ENCODE peak calls at places on chromosomes 1 and 21, in six cellular contexts. One of them, this sample, is unnamed.
A peak's percentile ranks its signal among the peaks of the same experiment; 100 is the strongest.

GRCh38 chr1:116777831-116778830 is 23.9 kb downstream of the CD2 start:
- DNase-seq in GM23338: peak; percentile 9
- DNase-seq in stimulated activated CD8-positive, alpha-beta memory T cell treated with anti-CD3 and anti-CD28 coated beads, Interleukin-4, amount 100 ng/mL, for 1 hour: no peak
- DNase-seq in NCI-H1930: peak; percentile 18
- DNase-seq in activated T-helper 2 cell treated with anti-CD3 and anti-CD28 coated beads, Interferon-gamma antibody, Interleukin-2, Interleukin-4, amounts not matched to agents 10 μg/mL and 5 μg/mL and 100 μg/mL, durations not matched to agents 14 hours and 24 hours and 36 hours: no peak
- DNase-seq in NCI-H460: peak; percentile 5
- DNase-seq in this sample: no peak

GRCh38 chr1:23478896-23479790 is 4.8 kb downstream of the ASAP3 start:
- DNase-seq in GM23338: no peak
- DNase-seq in stimulated activated CD8-positive, alpha-beta memory T cell treated with anti-CD3 and anti-CD28 coated beads, Interleukin-4, amount 100 ng/mL, for 1 hour: no peak
- DNase-seq in NCI-H1930: no peak
- DNase-seq in activated T-helper 2 cell treated with anti-CD3 and anti-CD28 coated beads, Interferon-gamma antibody, Interleukin-2, Interleukin-4, amounts not matched to agents 10 μg/mL and 5 μg/mL and 100 μg/mL, durations not matched to agents 14 hours and 24 hours and 36 hours: no peak
- DNase-seq in NCI-H460: peak; percentile 64
- DNase-seq in this sample: no peak

GRCh38 chr1:111279144-111279543 is 11.5 kb upstream of the CHIA start:
- DNase-seq in GM23338: no peak
- DNase-seq in stimulated activated CD8-positive, alpha-beta memory T cell treated with anti-CD3 and anti-CD28 coated beads, Interleukin-4, amount 100 ng/mL, for 1 hour: no peak
- DNase-seq in NCI-H1930: no peak
- DNase-seq in activated T-helper 2 cell treated with anti-CD3 and anti-CD28 coated beads, Interferon-gamma antibody, Interleukin-2, Interleukin-4, amounts not matched to agents 10 μg/mL and 5 μg/mL and 100 μg/mL, durations not matched to agents 14 hours and 24 hours and 36 hours: no peak
- DNase-seq in NCI-H460: no peak
- DNase-seq in this sample: no peak

GRCh38 chr1:164914208-164914607 is 355.2 kb downstream of the PBX1 start:
- DNase-seq in GM23338: no peak
- DNase-seq in stimulated activated CD8-positive, alpha-beta memory T cell treated with anti-CD3 and anti-CD28 coated beads, Interleukin-4, amount 100 ng/mL, for 1 hour: no peak
- DNase-seq in NCI-H1930: no peak
- DNase-seq in activated T-helper 2 cell treated with anti-CD3 and anti-CD28 coated beads, Interferon-gamma antibody, Interleukin-2, Interleukin-4, amounts not matched to agents 10 μg/mL and 5 μg/mL and 100 μg/mL, durations not matched to agents 14 hours and 24 hours and 36 hours: no peak
- DNase-seq in NCI-H460: peak; percentile 62
- DNase-seq in this sample: no peak

GRCh38 chr1:202154766-202155477 is 5.5 kb downstream of the PTPN7 start:
- DNase-seq in GM23338: peak; percentile 93
- DNase-seq in stimulated activated CD8-positive, alpha-beta memory T cell treated with anti-CD3 and anti-CD28 coated beads, Interleukin-4, amount 100 ng/mL, for 1 hour: no peak
- DNase-seq in NCI-H1930: no peak
- DNase-seq in activated T-helper 2 cell treated with anti-CD3 and anti-CD28 coated beads, Interferon-gamma antibody, Interleukin-2, Interleukin-4, amounts not matched to agents 10 μg/mL and 5 μg/mL and 100 μg/mL, durations not matched to agents 14 hours and 24 hours and 36 hours: no peak
- DNase-seq in NCI-H460: peak; percentile 71
- DNase-seq in this sample: no peak

GRCh38 chr21:45013271-45013841 is 61.0 kb upstream of the ADARB1 start:
- DNase-seq in GM23338: no peak
- DNase-seq in stimulated activated CD8-positive, alpha-beta memory T cell treated with anti-CD3 and anti-CD28 coated beads, Interleukin-4, amount 100 ng/mL, for 1 hour: no peak
- DNase-seq in NCI-H1930: no peak
- DNase-seq in activated T-helper 2 cell treated with anti-CD3 and anti-CD28 coated beads, Interferon-gamma antibody, Interleukin-2, Interleukin-4, amounts not matched to agents 10 μg/mL and 5 μg/mL and 100 μg/mL, durations not matched to agents 14 hours and 24 hours and 36 hours: no peak
- DNase-seq in NCI-H460: no peak
- DNase-seq in this sample: no peak

GRCh38 chr1:181089777-181090505 is 1.4 kb downstream of the IER5 start:
- DNase-seq in GM23338: peak; percentile 71
- DNase-seq in stimulated activated CD8-positive, alpha-beta memory T cell treated with anti-CD3 and anti-CD28 coated beads, Interleukin-4, amount 100 ng/mL, for 1 hour: peak; percentile 63
- DNase-seq in NCI-H1930: no peak
- DNase-seq in activated T-helper 2 cell treated with anti-CD3 and anti-CD28 coated beads, Interferon-gamma antibody, Interleukin-2, Interleukin-4, amounts not matched to agents 10 μg/mL and 5 μg/mL and 100 μg/mL, durations not matched to agents 14 hours and 24 hours and 36 hours: peak; percentile 68
- DNase-seq in NCI-H460: peak; percentile 57
- DNase-seq in this sample: no peak

GRCh38 chr1:166952002-166952746 is 23.2 kb downstream of the ILDR2 start:
- DNase-seq in GM23338: peak; percentile 69
- DNase-seq in stimulated activated CD8-positive, alpha-beta memory T cell treated with anti-CD3 and anti-CD28 coated beads, Interleukin-4, amount 100 ng/mL, for 1 hour: no peak
- DNase-seq in NCI-H1930: no peak
- DNase-seq in activated T-helper 2 cell treated with anti-CD3 and anti-CD28 coated beads, Interferon-gamma antibody, Interleukin-2, Interleukin-4, amounts not matched to agents 10 μg/mL and 5 μg/mL and 100 μg/mL, durations not matched to agents 14 hours and 24 hours and 36 hours: no peak
- DNase-seq in NCI-H460: no peak
- DNase-seq in this sample: no peak

GRCh38 chr21:38804030-38804616 is 1.6 kb upstream of the ETS2 start:
- DNase-seq in GM23338: no peak
- DNase-seq in stimulated activated CD8-positive, alpha-beta memory T cell treated with anti-CD3 and anti-CD28 coated beads, Interleukin-4, amount 100 ng/mL, for 1 hour: no peak
- DNase-seq in NCI-H1930: no peak
- DNase-seq in activated T-helper 2 cell treated with anti-CD3 and anti-CD28 coated beads, Interferon-gamma antibody, Interleukin-2, Interleukin-4, amounts not matched to agents 10 μg/mL and 5 μg/mL and 100 μg/mL, durations not matched to agents 14 hours and 24 hours and 36 hours: no peak
- DNase-seq in NCI-H460: no peak
- DNase-seq in this sample: no peak

GRCh38 chr1:17957588-17958267 is 149.9 kb upstream of the IGSF21 start:
- DNase-seq in GM23338: peak; percentile 27
- DNase-seq in stimulated activated CD8-positive, alpha-beta memory T cell treated with anti-CD3 and anti-CD28 coated beads, Interleukin-4, amount 100 ng/mL, for 1 hour: no peak
- DNase-seq in NCI-H1930: no peak
- DNase-seq in activated T-helper 2 cell treated with anti-CD3 and anti-CD28 coated beads, Interferon-gamma antibody, Interleukin-2, Interleukin-4, amounts not matched to agents 10 μg/mL and 5 μg/mL and 100 μg/mL, durations not matched to agents 14 hours and 24 hours and 36 hours: no peak
- DNase-seq in NCI-H460: no peak
- DNase-seq in this sample: no peak

GRCh38 chr1:248914982-248915381 is 8.9 kb downstream of the PGBD2 start:
- DNase-seq in GM23338: no peak
- DNase-seq in stimulated activated CD8-positive, alpha-beta memory T cell treated with anti-CD3 and anti-CD28 coated beads, Interleukin-4, amount 100 ng/mL, for 1 hour: no peak
- DNase-seq in NCI-H1930: no peak
- DNase-seq in activated T-helper 2 cell treated with anti-CD3 and anti-CD28 coated beads, Interferon-gamma antibody, Interleukin-2, Interleukin-4, amounts not matched to agents 10 μg/mL and 5 μg/mL and 100 μg/mL, durations not matched to agents 14 hours and 24 hours and 36 hours: no peak
- DNase-seq in NCI-H460: no peak
- DNase-seq in this sample: no peak

GRCh38 chr1:11761988-11762406 is at the start of gene C1orf167:
- DNase-seq in GM23338: peak; percentile 79
- DNase-seq in stimulated activated CD8-positive, alpha-beta memory T cell treated with anti-CD3 and anti-CD28 coated beads, Interleukin-4, amount 100 ng/mL, for 1 hour: no peak
- DNase-seq in NCI-H1930: peak; percentile 11
- DNase-seq in activated T-helper 2 cell treated with anti-CD3 and anti-CD28 coated beads, Interferon-gamma antibody, Interleukin-2, Interleukin-4, amounts not matched to agents 10 μg/mL and 5 μg/mL and 100 μg/mL, durations not matched to agents 14 hours and 24 hours and 36 hours: peak; percentile 22
- DNase-seq in NCI-H460: no peak
- DNase-seq in this sample: no peak

GRCh38 chr1:14363191-14363590 is 235.3 kb upstream of the KAZN start:
- DNase-seq in GM23338: no peak
- DNase-seq in stimulated activated CD8-positive, alpha-beta memory T cell treated with anti-CD3 and anti-CD28 coated beads, Interleukin-4, amount 100 ng/mL, for 1 hour: no peak
- DNase-seq in NCI-H1930: no peak
- DNase-seq in activated T-helper 2 cell treated with anti-CD3 and anti-CD28 coated beads, Interferon-gamma antibody, Interleukin-2, Interleukin-4, amounts not matched to agents 10 μg/mL and 5 μg/mL and 100 μg/mL, durations not matched to agents 14 hours and 24 hours and 36 hours: no peak
- DNase-seq in NCI-H460: no peak
- DNase-seq in this sample: no peak

GRCh38 chr1:109649380-109649987 is 6.4 kb upstream of the GSTM4 start:
- DNase-seq in GM23338: no peak
- DNase-seq in stimulated activated CD8-positive, alpha-beta memory T cell treated with anti-CD3 and anti-CD28 coated beads, Interleukin-4, amount 100 ng/mL, for 1 hour: no peak
- DNase-seq in NCI-H1930: no peak
- DNase-seq in activated T-helper 2 cell treated with anti-CD3 and anti-CD28 coated beads, Interferon-gamma antibody, Interleukin-2, Interleukin-4, amounts not matched to agents 10 μg/mL and 5 μg/mL and 100 μg/mL, durations not matched to agents 14 hours and 24 hours and 36 hours: no peak
- DNase-seq in NCI-H460: peak; percentile 24
- DNase-seq in this sample: no peak

GRCh38 chr1:93594603-93594880 is 87.1 kb downstream of the BCAR3 start:
- DNase-seq in GM23338: no peak
- DNase-seq in stimulated activated CD8-positive, alpha-beta memory T cell treated with anti-CD3 and anti-CD28 coated beads, Interleukin-4, amount 100 ng/mL, for 1 hour: no peak
- DNase-seq in NCI-H1930: no peak
- DNase-seq in activated T-helper 2 cell treated with anti-CD3 and anti-CD28 coated beads, Interferon-gamma antibody, Interleukin-2, Interleukin-4, amounts not matched to agents 10 μg/mL and 5 μg/mL and 100 μg/mL, durations not matched to agents 14 hours and 24 hours and 36 hours: no peak
- DNase-seq in NCI-H460: no peak
- DNase-seq in this sample: no peak

GRCh38 chr1:2481885-2482284 is 5.8 kb downstream of the PLCH2 start:
- DNase-seq in GM23338: no peak
- DNase-seq in stimulated activated CD8-positive, alpha-beta memory T cell treated with anti-CD3 and anti-CD28 coated beads, Interleukin-4, amount 100 ng/mL, for 1 hour: no peak
- DNase-seq in NCI-H1930: no peak
- DNase-seq in activated T-helper 2 cell treated with anti-CD3 and anti-CD28 coated beads, Interferon-gamma antibody, Interleukin-2, Interleukin-4, amounts not matched to agents 10 μg/mL and 5 μg/mL and 100 μg/mL, durations not matched to agents 14 hours and 24 hours and 36 hours: no peak
- DNase-seq in NCI-H460: no peak
- DNase-seq in this sample: no peak

GRCh38 chr1:109243860-109244552 is 5.3 kb upstream of the CELSR2 start:
- DNase-seq in GM23338: no peak
- DNase-seq in stimulated activated CD8-positive, alpha-beta memory T cell treated with anti-CD3 and anti-CD28 coated beads, Interleukin-4, amount 100 ng/mL, for 1 hour: no peak
- DNase-seq in NCI-H1930: no peak
- DNase-seq in activated T-helper 2 cell treated with anti-CD3 and anti-CD28 coated beads, Interferon-gamma antibody, Interleukin-2, Interleukin-4, amounts not matched to agents 10 μg/mL and 5 μg/mL and 100 μg/mL, durations not matched to agents 14 hours and 24 hours and 36 hours: no peak
- DNase-seq in NCI-H460: no peak
- DNase-seq in this sample: no peak

GRCh38 chr1:175563556-175563955 is 179.8 kb downstream of the TNR start:
- DNase-seq in GM23338: no peak
- DNase-seq in stimulated activated CD8-positive, alpha-beta memory T cell treated with anti-CD3 and anti-CD28 coated beads, Interleukin-4, amount 100 ng/mL, for 1 hour: no peak
- DNase-seq in NCI-H1930: no peak
- DNase-seq in activated T-helper 2 cell treated with anti-CD3 and anti-CD28 coated beads, Interferon-gamma antibody, Interleukin-2, Interleukin-4, amounts not matched to agents 10 μg/mL and 5 μg/mL and 100 μg/mL, durations not matched to agents 14 hours and 24 hours and 36 hours: no peak
- DNase-seq in NCI-H460: no peak
- DNase-seq in this sample: no peak

GRCh38 chr1:3597599-3597964 is 13.7 kb downstream of the MEGF6 start:
- DNase-seq in GM23338: peak; percentile 24
- DNase-seq in stimulated activated CD8-positive, alpha-beta memory T cell treated with anti-CD3 and anti-CD28 coated beads, Interleukin-4, amount 100 ng/mL, for 1 hour: no peak
- DNase-seq in NCI-H1930: no peak
- DNase-seq in activated T-helper 2 cell treated with anti-CD3 and anti-CD28 coated beads, Interferon-gamma antibody, Interleukin-2, Interleukin-4, amounts not matched to agents 10 μg/mL and 5 μg/mL and 100 μg/mL, durations not matched to agents 14 hours and 24 hours and 36 hours: no peak
- DNase-seq in NCI-H460: no peak
- DNase-seq in this sample: no peak

GRCh38 chr1:225428066-225428878 is 434 bp upstream of the LBR start:
- DNase-seq in GM23338: peak; percentile 94
- DNase-seq in stimulated activated CD8-positive, alpha-beta memory T cell treated with anti-CD3 and anti-CD28 coated beads, Interleukin-4, amount 100 ng/mL, for 1 hour: peak; percentile 86
- DNase-seq in NCI-H1930: peak; percentile 95
- DNase-seq in activated T-helper 2 cell treated with anti-CD3 and anti-CD28 coated beads, Interferon-gamma antibody, Interleukin-2, Interleukin-4, amounts not matched to agents 10 μg/mL and 5 μg/mL and 100 μg/mL, durations not matched to agents 14 hours and 24 hours and 36 hours: peak; percentile 92
- DNase-seq in NCI-H460: peak; percentile 95
- DNase-seq in this sample: peak; percentile 56

GRCh38 chr1:161198206-161198876 is 513 bp downstream of the ADAMTS4 start:
- DNase-seq in GM23338: peak; percentile 87
- DNase-seq in stimulated activated CD8-positive, alpha-beta memory T cell treated with anti-CD3 and anti-CD28 coated beads, Interleukin-4, amount 100 ng/mL, for 1 hour: no peak
- DNase-seq in NCI-H1930: no peak
- DNase-seq in activated T-helper 2 cell treated with anti-CD3 and anti-CD28 coated beads, Interferon-gamma antibody, Interleukin-2, Interleukin-4, amounts not matched to agents 10 μg/mL and 5 μg/mL and 100 μg/mL, durations not matched to agents 14 hours and 24 hours and 36 hours: no peak
- DNase-seq in NCI-H460: no peak
- DNase-seq in this sample: no peak

GRCh38 chr21:42414553-42414927 is 10.8 kb downstream of the UBASH3A start:
- DNase-seq in GM23338: no peak
- DNase-seq in stimulated activated CD8-positive, alpha-beta memory T cell treated with anti-CD3 and anti-CD28 coated beads, Interleukin-4, amount 100 ng/mL, for 1 hour: no peak
- DNase-seq in NCI-H1930: no peak
- DNase-seq in activated T-helper 2 cell treated with anti-CD3 and anti-CD28 coated beads, Interferon-gamma antibody, Interleukin-2, Interleukin-4, amounts not matched to agents 10 μg/mL and 5 μg/mL and 100 μg/mL, durations not matched to agents 14 hours and 24 hours and 36 hours: no peak
- DNase-seq in NCI-H460: no peak
- DNase-seq in this sample: no peak

GRCh38 chr1:180458807-180459206 is 43.6 kb downstream of the ACBD6 start:
- DNase-seq in GM23338: no peak
- DNase-seq in stimulated activated CD8-positive, alpha-beta memory T cell treated with anti-CD3 and anti-CD28 coated beads, Interleukin-4, amount 100 ng/mL, for 1 hour: no peak
- DNase-seq in NCI-H1930: no peak
- DNase-seq in activated T-helper 2 cell treated with anti-CD3 and anti-CD28 coated beads, Interferon-gamma antibody, Interleukin-2, Interleukin-4, amounts not matched to agents 10 μg/mL and 5 μg/mL and 100 μg/mL, durations not matched to agents 14 hours and 24 hours and 36 hours: no peak
- DNase-seq in NCI-H460: no peak
- DNase-seq in this sample: no peak

GRCh38 chr1:197600751-197601150 is 174.5 kb downstream of the DENND1B start:
- DNase-seq in GM23338: no peak
- DNase-seq in stimulated activated CD8-positive, alpha-beta memory T cell treated with anti-CD3 and anti-CD28 coated beads, Interleukin-4, amount 100 ng/mL, for 1 hour: no peak
- DNase-seq in NCI-H1930: no peak
- DNase-seq in activated T-helper 2 cell treated with anti-CD3 and anti-CD28 coated beads, Interferon-gamma antibody, Interleukin-2, Interleukin-4, amounts not matched to agents 10 μg/mL and 5 μg/mL and 100 μg/mL, durations not matched to agents 14 hours and 24 hours and 36 hours: no peak
- DNase-seq in NCI-H460: no peak
- DNase-seq in this sample: no peak

GRCh38 chr1:180632326-180633088 is 685 bp downstream of the XPR1 start:
- DNase-seq in GM23338: peak; percentile 72
- DNase-seq in stimulated activated CD8-positive, alpha-beta memory T cell treated with anti-CD3 and anti-CD28 coated beads, Interleukin-4, amount 100 ng/mL, for 1 hour: peak; percentile 38
- DNase-seq in NCI-H1930: peak; percentile 52
- DNase-seq in activated T-helper 2 cell treated with anti-CD3 and anti-CD28 coated beads, Interferon-gamma antibody, Interleukin-2, Interleukin-4, amounts not matched to agents 10 μg/mL and 5 μg/mL and 100 μg/mL, durations not matched to agents 14 hours and 24 hours and 36 hours: peak; percentile 57
- DNase-seq in NCI-H460: peak; percentile 37
- DNase-seq in this sample: no peak

GRCh38 chr1:228465134-228465533 is 22.0 kb upstream of the RNF187 start:
- DNase-seq in GM23338: peak; percentile 28
- DNase-seq in stimulated activated CD8-positive, alpha-beta memory T cell treated with anti-CD3 and anti-CD28 coated beads, Interleukin-4, amount 100 ng/mL, for 1 hour: no peak
- DNase-seq in NCI-H1930: no peak
- DNase-seq in activated T-helper 2 cell treated with anti-CD3 and anti-CD28 coated beads, Interferon-gamma antibody, Interleukin-2, Interleukin-4, amounts not matched to agents 10 μg/mL and 5 μg/mL and 100 μg/mL, durations not matched to agents 14 hours and 24 hours and 36 hours: no peak
- DNase-seq in NCI-H460: no peak
- DNase-seq in this sample: no peak

GRCh38 chr21:46152939-46153258 is 2.5 kb downstream of the FTCD start:
- DNase-seq in GM23338: no peak
- DNase-seq in stimulated activated CD8-positive, alpha-beta memory T cell treated with anti-CD3 and anti-CD28 coated beads, Interleukin-4, amount 100 ng/mL, for 1 hour: no peak
- DNase-seq in NCI-H1930: no peak
- DNase-seq in activated T-helper 2 cell treated with anti-CD3 and anti-CD28 coated beads, Interferon-gamma antibody, Interleukin-2, Interleukin-4, amounts not matched to agents 10 μg/mL and 5 μg/mL and 100 μg/mL, durations not matched to agents 14 hours and 24 hours and 36 hours: no peak
- DNase-seq in NCI-H460: no peak
- DNase-seq in this sample: no peak

GRCh38 chr1:110829955-110830553 is 42.9 kb upstream of the CD53 start:
- DNase-seq in GM23338: peak; percentile 94
- DNase-seq in stimulated activated CD8-positive, alpha-beta memory T cell treated with anti-CD3 and anti-CD28 coated beads, Interleukin-4, amount 100 ng/mL, for 1 hour: peak; percentile 1
- DNase-seq in NCI-H1930: peak; percentile 25
- DNase-seq in activated T-helper 2 cell treated with anti-CD3 and anti-CD28 coated beads, Interferon-gamma antibody, Interleukin-2, Interleukin-4, amounts not matched to agents 10 μg/mL and 5 μg/mL and 100 μg/mL, durations not matched to agents 14 hours and 24 hours and 36 hours: peak; percentile 10
- DNase-seq in NCI-H460: peak; percentile 34
- DNase-seq in this sample: no peak

GRCh38 chr1:162222019-162222418 is 152.5 kb downstream of the NOS1AP start:
- DNase-seq in GM23338: no peak
- DNase-seq in stimulated activated CD8-positive, alpha-beta memory T cell treated with anti-CD3 and anti-CD28 coated beads, Interleukin-4, amount 100 ng/mL, for 1 hour: no peak
- DNase-seq in NCI-H1930: no peak
- DNase-seq in activated T-helper 2 cell treated with anti-CD3 and anti-CD28 coated beads, Interferon-gamma antibody, Interleukin-2, Interleukin-4, amounts not matched to agents 10 μg/mL and 5 μg/mL and 100 μg/mL, durations not matched to agents 14 hours and 24 hours and 36 hours: no peak
- DNase-seq in NCI-H460: no peak
- DNase-seq in this sample: no peak

GRCh38 chr1:207876129-207876528 is 34.8 kb downstream of the CD34 start:
- DNase-seq in GM23338: peak; percentile 42
- DNase-seq in stimulated activated CD8-positive, alpha-beta memory T cell treated with anti-CD3 and anti-CD28 coated beads, Interleukin-4, amount 100 ng/mL, for 1 hour: no peak
- DNase-seq in NCI-H1930: no peak
- DNase-seq in activated T-helper 2 cell treated with anti-CD3 and anti-CD28 coated beads, Interferon-gamma antibody, Interleukin-2, Interleukin-4, amounts not matched to agents 10 μg/mL and 5 μg/mL and 100 μg/mL, durations not matched to agents 14 hours and 24 hours and 36 hours: no peak
- DNase-seq in NCI-H460: peak; percentile 17
- DNase-seq in this sample: no peak

GRCh38 chr1:209870151-209870831 is 42.5 kb downstream of the UTP25 start:
- DNase-seq in GM23338: no peak
- DNase-seq in stimulated activated CD8-positive, alpha-beta memory T cell treated with anti-CD3 and anti-CD28 coated beads, Interleukin-4, amount 100 ng/mL, for 1 hour: no peak
- DNase-seq in NCI-H1930: no peak
- DNase-seq in activated T-helper 2 cell treated with anti-CD3 and anti-CD28 coated beads, Interferon-gamma antibody, Interleukin-2, Interleukin-4, amounts not matched to agents 10 μg/mL and 5 μg/mL and 100 μg/mL, durations not matched to agents 14 hours and 24 hours and 36 hours: no peak
- DNase-seq in NCI-H460: no peak
- DNase-seq in this sample: no peak

GRCh38 chr1:170662561-170662971 is 1.4 kb upstream of the PRRX1 start:
- DNase-seq in GM23338: no peak
- DNase-seq in stimulated activated CD8-positive, alpha-beta memory T cell treated with anti-CD3 and anti-CD28 coated beads, Interleukin-4, amount 100 ng/mL, for 1 hour: no peak
- DNase-seq in NCI-H1930: no peak
- DNase-seq in activated T-helper 2 cell treated with anti-CD3 and anti-CD28 coated beads, Interferon-gamma antibody, Interleukin-2, Interleukin-4, amounts not matched to agents 10 μg/mL and 5 μg/mL and 100 μg/mL, durations not matched to agents 14 hours and 24 hours and 36 hours: no peak
- DNase-seq in NCI-H460: no peak
- DNase-seq in this sample: no peak

GRCh38 chr1:240169188-240169587 is 77.5 kb downstream of the FMN2 start:
- DNase-seq in GM23338: peak; percentile 38
- DNase-seq in stimulated activated CD8-positive, alpha-beta memory T cell treated with anti-CD3 and anti-CD28 coated beads, Interleukin-4, amount 100 ng/mL, for 1 hour: no peak
- DNase-seq in NCI-H1930: no peak
- DNase-seq in activated T-helper 2 cell treated with anti-CD3 and anti-CD28 coated beads, Interferon-gamma antibody, Interleukin-2, Interleukin-4, amounts not matched to agents 10 μg/mL and 5 μg/mL and 100 μg/mL, durations not matched to agents 14 hours and 24 hours and 36 hours: no peak
- DNase-seq in NCI-H460: peak; percentile 27
- DNase-seq in this sample: peak; percentile 14

GRCh38 chr1:223811634-223812101 is 34.1 kb downstream of the TP53BP2 start:
- DNase-seq in GM23338: peak; percentile 51
- DNase-seq in stimulated activated CD8-positive, alpha-beta memory T cell treated with anti-CD3 and anti-CD28 coated beads, Interleukin-4, amount 100 ng/mL, for 1 hour: no peak
- DNase-seq in NCI-H1930: no peak
- DNase-seq in activated T-helper 2 cell treated with anti-CD3 and anti-CD28 coated beads, Interferon-gamma antibody, Interleukin-2, Interleukin-4, amounts not matched to agents 10 μg/mL and 5 μg/mL and 100 μg/mL, durations not matched to agents 14 hours and 24 hours and 36 hours: no peak
- DNase-seq in NCI-H460: peak; percentile 56
- DNase-seq in this sample: no peak